ENCODE peak calls at places on chromosomes 13 and 19, in five cellular contexts. J is heart left ventricle, A is neuronal stem cell, W is gastrocnemius medialis, P is substantia nigra. X is an unnamed sample.

GRCh38 chr19:50801107-50801506 is 10.9 kb downstream of the ACP4 start:
- DNase-seq in J (no peak), A (no peak), W (no peak), P (no peak), X (no peak)

GRCh38 chr13:36160297-36160696 is 29.1 kb upstream of the DCLK1 start:
- DNase-seq in J (no peak), A (no peak), W (no peak), P (no peak), X (no peak)

GRCh38 chr19:34481861-34482379 is 362 bp downstream of the WTIP start:
- DNase-seq in J (no peak), A (no peak), W (peak), P (no peak), X (no peak)

GRCh38 chr19:32388393-32388724 is 17.2 kb upstream of the DPY19L3 start:
- DNase-seq in J (no peak), A (no peak), W (no peak), P (no peak), X (no peak)

GRCh38 chr19:41223431-41224234 is 4.6 kb downstream of the AXL start:
- DNase-seq in J (no peak), A (peak), W (peak), P (no peak), X (no peak)

GRCh38 chr13:91740811-91741210 is 342.4 kb downstream of the GPC5 start:
- DNase-seq in J (no peak), A (peak), W (no peak), P (no peak), X (no peak)

GRCh38 chr19:3851254-3852176 is 17.3 kb downstream of the ZFR2 start:
- DNase-seq in J (no peak), A (no peak), W (no peak), P (no peak), X (no peak)

GRCh38 chr13:73039201-73040108 is 19.4 kb upstream of the KLF5 start:
- DNase-seq in J (no peak), A (no peak), W (no peak), P (no peak), X (no peak)

GRCh38 chr19:7272856-7273578 is 21.2 kb downstream of the INSR start:
- DNase-seq in J (no peak), A (no peak), W (no peak), P (no peak), X (no peak)

GRCh38 chr13:26300140-26300539 is 46.2 kb downstream of the CDK8 start:
- DNase-seq in J (no peak), A (no peak), W (no peak), P (no peak), X (no peak)

GRCh38 chr13:29543230-29544215 is 52.0 kb downstream of the SLC7A1 start:
- DNase-seq in J (no peak), A (no peak), W (no peak), P (no peak), X (no peak)

GRCh38 chr19:2584002-2584401 is 108.1 kb downstream of the GADD45B start:
- DNase-seq in J (no peak), A (no peak), W (no peak), P (no peak), X (no peak)

GRCh38 chr13:112887557-112887991 is 81.4 kb upstream of the MCF2L start:
- DNase-seq in J (no peak), A (no peak), W (no peak), P (no peak), X (no peak)

GRCh38 chr19:16449330-16449961 is 22.3 kb downstream of the EPS15L1 start:
- DNase-seq in J (no peak), A (no peak), W (no peak), P (no peak), X (no peak)

GRCh38 chr13:78631077-78631476 is 27.7 kb upstream of the POU4F1 start:
- DNase-seq in J (no peak), A (no peak), W (no peak), P (no peak), X (no peak)

GRCh38 chr13:33626407-33626806 is 191.5 kb upstream of the RFC3 start:
- DNase-seq in J (no peak), A (no peak), W (no peak), P (no peak), X (no peak)

GRCh38 chr13:51101636-51102218 is 9.3 kb downstream of the C13orf42 start:
- DNase-seq in J (no peak), A (no peak), W (no peak), P (no peak), X (no peak)

GRCh38 chr13:69524459-69525155 is 583.0 kb upstream of the ATXN8OS start:
- DNase-seq in J (no peak), A (no peak), W (no peak), P (no peak), X (no peak)

GRCh38 chr19:52660981-52661380 is 22.8 kb upstream of the ZNF83 start:
- DNase-seq in J (no peak), A (no peak), W (no peak), P (no peak), X (no peak)

GRCh38 chr19:17398902-17399527 is 5.0 kb upstream of the CCDC194 start:
- DNase-seq in J (no peak), A (no peak), W (no peak), P (no peak), X (no peak)

GRCh38 chr13:35716186-35716585 is 239.7 kb upstream of the MAB21L1 start:
- DNase-seq in J (no peak), A (no peak), W (peak), P (no peak), X (no peak)

GRCh38 chr13:42696191-42696590 is 85.2 kb upstream of the FAM216B start:
- DNase-seq in J (no peak), A (no peak), W (no peak), P (no peak), X (no peak)

GRCh38 chr19:12695514-12695913 is 917 bp downstream of the FBXW9 start:
- DNase-seq in J (no peak), A (no peak), W (no peak), P (no peak), X (no peak)

GRCh38 chr19:10836478-10837325 is 690 bp upstream of the TMED1 start:
- DNase-seq in J (peak), A (no peak), W (peak), P (peak), X (peak)

GRCh38 chr19:29753934-29754305 is 38.9 kb upstream of the C19orf12 start:
- DNase-seq in J (no peak), A (no peak), W (no peak), P (no peak), X (no peak)

GRCh38 chr13:98658131-98658530 is 81.2 kb upstream of the STK24 start:
- DNase-seq in J (no peak), A (no peak), W (no peak), P (no peak), X (no peak)

GRCh38 chr19:17565611-17566010 is 10.2 kb downstream of the COLGALT1 start:
- DNase-seq in J (no peak), A (no peak), W (no peak), P (no peak), X (no peak)

GRCh38 chr19:32373614-32374295 is 28.3 kb downstream of the ZNF507 start:
- DNase-seq in J (peak), A (no peak), W (peak), P (peak), X (no peak)

GRCh38 chr19:18538115-18538514 is 5.3 kb downstream of the FKBP8 start:
- DNase-seq in J (no peak), A (no peak), W (no peak), P (no peak), X (no peak)

GRCh38 chr13:112614835-112615234 is 26.9 kb upstream of the TUBGCP3 start:
- DNase-seq in J (no peak), A (no peak), W (no peak), P (no peak), X (no peak)

GRCh38 chr19:4200940-4201542 is 18.6 kb downstream of the ANKRD24 start:
- DNase-seq in J (no peak), A (no peak), W (no peak), P (no peak), X (no peak)

GRCh38 chr13:59776924-59777690 is 386.6 kb downstream of the DIAPH3 start:
- DNase-seq in J (no peak), A (no peak), W (no peak), P (no peak), X (no peak)

GRCh38 chr13:48562296-48563066 is 29.6 kb upstream of the RCBTB2 start:
- DNase-seq in J (no peak), A (no peak), W (no peak), P (no peak), X (no peak)

GRCh38 chr13:50923272-50923671 is 13.7 kb downstream of the RNASEH2B start:
- DNase-seq in J (no peak), A (no peak), W (no peak), P (no peak), X (no peak)

GRCh38 chr13:43289458-43290255 is 266.3 kb downstream of the DNAJC15 start:
- DNase-seq in J (no peak), A (no peak), W (no peak), P (no peak), X (no peak)

GRCh38 chr13:27791146-27791900 is 960 bp upstream of the GSX1 start:
- DNase-seq in J (no peak), A (no peak), W (no peak), P (no peak), X (no peak)

GRCh38 chr19:39411832-39412099 is 703 bp upstream of the PLEKHG2 start:
- DNase-seq in J (peak), A (peak), W (peak), P (peak), X (peak)

GRCh38 chr13:30805603-30806011 is 70.3 kb downstream of the ALOX5AP start:
- DNase-seq in J (no peak), A (no peak), W (no peak), P (peak), X (peak)

GRCh38 chr13:40895715-40896184 is 106.3 kb downstream of the SLC25A15 start:
- DNase-seq in J (no peak), A (no peak), W (no peak), P (no peak), X (no peak)

DNA sequence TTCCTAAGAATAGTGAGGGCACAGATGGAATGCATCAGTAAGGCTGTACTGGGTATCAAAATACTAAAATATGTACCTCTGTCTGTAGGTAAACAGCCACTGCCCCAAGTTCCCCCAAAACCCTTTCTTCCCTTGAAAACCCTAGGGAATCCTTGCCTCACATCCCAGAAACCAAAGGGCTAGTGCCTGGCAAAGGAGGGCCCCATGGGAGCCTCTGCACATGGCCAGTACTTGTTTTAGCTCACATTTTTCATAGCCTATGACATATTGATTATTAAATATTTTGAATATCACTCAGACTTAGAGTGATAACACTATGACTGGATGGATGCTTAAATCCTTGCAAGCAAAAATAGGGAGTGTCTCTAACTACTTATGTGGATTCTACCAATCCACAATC is 237.1 kb downstream of the LHFPL6 start:
- DNase-seq in J (no peak), A (no peak), W (no peak), P (no peak), X (no peak)
- H3K27ac ChIP-seq in J (no peak), A (no peak), W (no peak), P (no peak), X (no peak)

DNA sequence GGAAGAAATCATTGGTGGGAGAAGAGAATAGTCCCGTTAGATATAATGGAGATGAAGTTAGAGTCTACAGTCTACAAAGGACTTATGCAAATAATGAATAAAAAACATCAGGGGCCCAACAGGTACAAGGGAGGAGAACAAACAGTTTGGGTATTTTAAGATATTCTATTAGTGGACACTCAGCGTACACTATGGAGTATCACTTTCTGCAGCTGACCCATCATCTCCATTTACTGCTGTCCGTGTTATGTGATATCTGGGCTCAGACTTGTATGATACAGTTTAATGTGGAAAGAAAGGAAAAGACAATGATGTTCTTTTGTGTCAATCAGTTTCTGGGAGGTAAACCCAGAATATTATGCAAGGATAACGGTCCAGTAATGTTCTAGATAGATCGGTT is 126.2 kb downstream of the RAB20 start:
- DNase-seq in J (no peak), A (no peak), W (no peak), P (no peak), X (no peak)
- H3K27ac ChIP-seq in J (no peak), A (no peak), W (no peak), P (no peak), X (no peak)

DNA sequence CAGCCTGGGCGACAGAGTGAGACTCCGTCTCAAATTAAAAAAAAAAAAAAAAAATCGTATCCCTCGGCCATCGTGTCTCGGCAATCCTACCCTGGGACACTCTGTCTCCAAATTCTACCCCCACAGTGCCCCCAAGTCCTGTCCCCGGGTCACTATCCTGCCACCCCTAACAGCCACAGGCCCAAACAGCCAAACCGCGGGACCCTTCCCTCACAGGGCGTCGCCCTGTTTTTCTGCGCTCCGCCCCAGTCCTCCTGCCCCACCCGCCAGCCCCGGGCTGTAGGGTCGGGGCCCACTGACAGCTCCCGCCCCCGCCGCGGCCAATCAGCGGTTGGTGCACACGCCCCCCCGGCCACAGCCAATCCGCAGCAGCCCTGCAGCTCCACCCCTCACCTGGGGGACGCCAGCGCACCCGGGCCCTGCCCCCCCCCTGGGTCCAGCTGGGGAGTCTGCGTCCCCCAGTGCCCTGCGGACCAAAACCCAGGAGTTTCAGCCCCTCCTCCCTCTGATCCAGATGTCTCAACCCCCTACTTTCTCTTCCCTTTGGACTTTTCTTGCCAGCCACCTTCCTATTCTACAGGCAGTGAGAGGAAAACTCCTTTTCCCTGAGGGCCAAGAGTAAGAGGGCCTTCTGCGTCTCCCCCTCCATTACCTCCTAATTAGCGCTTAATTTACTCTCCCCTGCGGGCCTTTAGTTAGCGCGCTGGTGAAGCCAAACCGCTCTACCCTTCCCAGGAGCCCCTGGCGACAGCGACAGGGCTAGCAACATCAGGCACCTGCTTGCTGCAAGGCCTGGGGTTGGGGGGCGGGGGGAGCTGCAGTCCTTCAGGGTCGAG is 1.5 kb upstream of the BCAT2 start:
- DNase-seq in J (peak), A (peak), W (peak), P (peak), X (peak)
- H3K27ac ChIP-seq in J (peak), A (peak), W (peak), P (peak), X (peak)

GRCh38 chr19:55677572-55678028 is 2.6 kb downstream of the EPN1 start:
- DNase-seq in J (no peak), A (no peak), W (no peak), P (no peak), X (no peak)
- H3K27ac ChIP-seq in J (peak), A (no peak), W (peak), P (peak), X (peak)

GRCh38 chr19:14525729-14526128 is 3.7 kb upstream of the TECR start:
- DNase-seq in J (no peak), A (no peak), W (no peak), P (no peak), X (no peak)
- H3K27ac ChIP-seq in J (no peak), A (no peak), W (peak), P (peak), X (peak)

GRCh38 chr19:46784262-46785053 is 3.9 kb downstream of the SLC1A5 start:
- DNase-seq in J (peak), A (peak), W (peak), P (peak), X (no peak)
- H3K27ac ChIP-seq in J (peak), A (peak), W (no peak), P (no peak), X (no peak)

DNA sequence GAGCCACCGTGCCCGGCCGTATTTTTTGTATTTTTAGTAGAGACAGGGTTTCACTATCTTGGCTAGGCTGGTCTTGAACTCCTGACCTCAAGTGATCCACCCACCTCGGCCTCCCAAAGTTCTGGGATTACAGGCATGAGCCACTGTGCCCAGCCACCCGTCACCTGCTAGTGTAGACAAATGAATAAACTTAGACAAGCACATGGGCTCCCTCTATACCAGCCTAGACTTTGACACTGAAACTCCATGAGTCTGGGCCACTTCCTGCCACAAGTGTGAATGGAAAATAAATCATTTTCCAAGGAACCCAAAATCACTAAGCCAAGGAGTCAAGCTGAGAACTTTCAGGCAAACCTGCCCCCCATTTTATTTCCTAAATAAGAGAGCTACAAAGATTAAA is 27.0 kb upstream of the TPT1 start:
- DNase-seq in J (no peak), A (no peak), W (no peak), P (no peak), X (no peak)
- H3K27ac ChIP-seq in J (no peak), A (no peak), W (no peak), P (no peak), X (no peak)